ENCODE peak calls at places on chromosomes 12 and 14, in five cellular contexts. One of them, this sample, is unnamed.

GRCh38 chr14:68585690-68586089 is 207.2 kb downstream of the ZFP36L1 start:
- DNase-seq in aorta: no peak
- DNase-seq in GM03348: peak; percentile 40
- DNase-seq in hepatic stellate cell: no peak
- DNase-seq in non-pigmented ciliary epithelial cell: no peak
- DNase-seq in this sample: no peak

GRCh38 chr14:72780771-72781170 is 113.1 kb downstream of the DPF3 start:
- DNase-seq in aorta: no peak
- DNase-seq in GM03348: peak; percentile 80
- DNase-seq in hepatic stellate cell: peak; percentile 43
- DNase-seq in non-pigmented ciliary epithelial cell: peak; percentile 63
- DNase-seq in this sample: no peak

GRCh38 chr12:89999699-90000505 is 291.3 kb upstream of the ATP2B1 start:
- DNase-seq in aorta: no peak
- DNase-seq in GM03348: peak; percentile 52
- DNase-seq in hepatic stellate cell: no peak
- DNase-seq in non-pigmented ciliary epithelial cell: peak; percentile 67
- DNase-seq in this sample: no peak

GRCh38 chr12:56590237-56590830 is 39.8 kb downstream of the BAZ2A start:
- DNase-seq in aorta: no peak
- DNase-seq in GM03348: no peak
- DNase-seq in hepatic stellate cell: no peak
- DNase-seq in non-pigmented ciliary epithelial cell: no peak
- DNase-seq in this sample: no peak

GRCh38 chr14:104968541-104969401 is 9.4 kb downstream of the AHNAK2 start:
- DNase-seq in aorta: no peak
- DNase-seq in GM03348: peak; percentile 72
- DNase-seq in hepatic stellate cell: no peak
- DNase-seq in non-pigmented ciliary epithelial cell: no peak
- DNase-seq in this sample: no peak

GRCh38 chr14:93329965-93330608 is 2.7 kb downstream of the BTBD7 start:
- DNase-seq in aorta: no peak
- DNase-seq in GM03348: no peak
- DNase-seq in hepatic stellate cell: no peak
- DNase-seq in non-pigmented ciliary epithelial cell: no peak
- DNase-seq in this sample: no peak

GRCh38 chr12:70264067-70264867 is 21.0 kb downstream of the CNOT2 start:
- DNase-seq in aorta: no peak
- DNase-seq in GM03348: no peak
- DNase-seq in hepatic stellate cell: no peak
- DNase-seq in non-pigmented ciliary epithelial cell: no peak
- DNase-seq in this sample: no peak

GRCh38 chr14:60656755-60657608 is 7.7 kb upstream of the SIX1 start:
- DNase-seq in aorta: peak; percentile 69
- DNase-seq in GM03348: peak; percentile 84
- DNase-seq in hepatic stellate cell: no peak
- DNase-seq in non-pigmented ciliary epithelial cell: no peak
- DNase-seq in this sample: peak; percentile 74

GRCh38 chr12:130350715-130351114 is 13.0 kb downstream of the PIWIL1 start:
- DNase-seq in aorta: no peak
- DNase-seq in GM03348: no peak
- DNase-seq in hepatic stellate cell: no peak
- DNase-seq in non-pigmented ciliary epithelial cell: no peak
- DNase-seq in this sample: no peak

GRCh38 chr12:57519758-57520007 is 631 bp downstream of the DDIT3 start:
- DNase-seq in aorta: no peak
- DNase-seq in GM03348: no peak
- DNase-seq in hepatic stellate cell: no peak
- DNase-seq in non-pigmented ciliary epithelial cell: no peak
- DNase-seq in this sample: no peak

GRCh38 chr12:1473418-1473817 is 121.0 kb downstream of the FBXL14 start:
- DNase-seq in aorta: peak; percentile 70
- DNase-seq in GM03348: no peak
- DNase-seq in hepatic stellate cell: no peak
- DNase-seq in non-pigmented ciliary epithelial cell: no peak
- DNase-seq in this sample: no peak

GRCh38 chr12:51755251-51755650 is 93.3 kb downstream of the FIGNL2 start:
- DNase-seq in aorta: no peak
- DNase-seq in GM03348: no peak
- DNase-seq in hepatic stellate cell: no peak
- DNase-seq in non-pigmented ciliary epithelial cell: no peak
- DNase-seq in this sample: no peak

GRCh38 chr14:102885686-102886447 is 36.6 kb upstream of the AMN start:
- DNase-seq in aorta: no peak
- DNase-seq in GM03348: no peak
- DNase-seq in hepatic stellate cell: no peak
- DNase-seq in non-pigmented ciliary epithelial cell: no peak
- DNase-seq in this sample: no peak

GRCh38 chr12:113456761-113457160 is 14.9 kb downstream of the LHX5 start:
- DNase-seq in aorta: no peak
- DNase-seq in GM03348: no peak
- DNase-seq in hepatic stellate cell: no peak
- DNase-seq in non-pigmented ciliary epithelial cell: no peak
- DNase-seq in this sample: no peak